ENCODE peak calls at places on chromosomes 4 and X, in five cellular contexts. K is activated CD4-positive, alpha-beta T cell treated with anti-CD3 and anti-CD28 coated beads, Interleukin-2, amount 50 U/mL, for 24 hours; J is stimulated activated naive B cell treated with anti-CD40 and anti-IgM and Interleukin-4, amounts not matched to agents 10 μg/mL and 1 μg/mL and 100 μg/mL, for 72 hours; Z is fibroblast of the aortic adventitia; C is psoas muscle. V is an unnamed sample.

GRCh38 chr4:26826721-26827120 is 33.9 kb upstream of the STIM2 start:
- DNase-seq in K (no peak), C (no peak), Z (no peak), J (peak), V (no peak)

GRCh38 chr4:85370400-85371032 is 104.4 kb upstream of the ARHGAP24 start:
- DNase-seq in J (peak), K (no peak), Z (peak), C (peak), V (no peak)

GRCh38 chr4:80438016-80438415 is 102.5 kb downstream of the CFAP299 start:
- DNase-seq in Z (no peak), K (no peak), C (no peak), J (no peak), V (no peak)

GRCh38 chr4:57854748-57855147 is 744.6 kb upstream of the IGFBP7 start:
- DNase-seq in Z (no peak), C (no peak), K (no peak), J (no peak), V (no peak)

GRCh38 chrX:50769389-50770063 is 44.5 kb downstream of the SHROOM4 start:
- DNase-seq in Z (no peak), K (no peak), C (no peak), J (no peak), V (no peak)

GRCh38 chr4:100721077-100721476 is 203.3 kb upstream of the EMCN start:
- DNase-seq in C (no peak), Z (no peak), J (no peak), K (no peak), V (no peak)

GRCh38 chr4:55609393-55609821 is 17.4 kb upstream of the PDCL2 start:
- DNase-seq in J (no peak), C (no peak), Z (peak), K (no peak), V (no peak)

GRCh38 chr4:23728393-23728792 is 161.5 kb downstream of the PPARGC1A start:
- DNase-seq in J (no peak), K (no peak), Z (peak), C (no peak), V (no peak)

GRCh38 chrX:22043872-22044271 is 11.7 kb downstream of the PHEX start:
- DNase-seq in Z (no peak), J (no peak), C (no peak), K (no peak), V (no peak)

GRCh38 chr4:8324640-8325239 is 55.2 kb downstream of the HTRA3 start:
- DNase-seq in Z (peak), K (no peak), C (no peak), J (no peak), V (no peak)

GRCh38 chrX:147476008-147476407 is 435.7 kb upstream of the FMR1 start:
- DNase-seq in C (no peak), K (no peak), Z (no peak), J (no peak), V (no peak)

V was measured in omental fat pad.